ENCODE peak calls at places on chromosomes 11 and 22, in four cellular contexts. B is SK-MEL-5, H is ELF-1, K is lower leg skin. E is an unnamed sample.
A peak's percentile ranks its signal among the peaks of the same experiment; 100 is the strongest.

GRCh38 chr11:111521132-111521531 is 6.6 kb downstream of the HOATZ start:
- DNase-seq in K (no peak), H (no peak), B (no peak), E (no peak)

GRCh38 chr22:36201630-36202312 is at the start of gene APOL4:
- DNase-seq in B (no peak), H (no peak), K (peak; percentile 94), E (peak; percentile 78)

GRCh38 chr11:46342237-46342636 is 5.0 kb upstream of the DGKZ start:
- DNase-seq in H (no peak), B (no peak), K (no peak), E (no peak)

GRCh38 chr22:24208012-24208749 is 26.9 kb downstream of the SUSD2 start:
- DNase-seq in H (no peak), K (peak; percentile 84), B (peak; percentile 62), E (peak; percentile 85)

GRCh38 chr11:127919206-127920000 is 668.0 kb downstream of the ETS1 start:
- DNase-seq in H (no peak), B (peak; percentile 23), K (no peak), E (no peak)

GRCh38 chr11:68214173-68215086 is 1.3 kb upstream of the KMT5B start:
- DNase-seq in K (peak; percentile 89), H (peak; percentile 27), B (no peak), E (peak; percentile 74)

GRCh38 chr11:93234602-93235207 is 36.9 kb upstream of the SLC36A4 start:
- DNase-seq in K (peak; percentile 93), B (peak; percentile 77), H (peak; percentile 83), E (peak; percentile 81)

GRCh38 chr22:44520695-44521094 is 22.7 kb upstream of the RTL6 start:
- DNase-seq in H (no peak), K (no peak), B (no peak), E (no peak)

GRCh38 chr11:80155412-80156017 is 714.7 kb upstream of the TENM4 start:
- DNase-seq in K (no peak), H (peak; percentile 38), B (peak; percentile 63), E (no peak)

GRCh38 chr22:20566420-20567260 is 59.2 kb downstream of the MED15 start:
- DNase-seq in K (no peak), H (no peak), B (no peak), E (no peak)

GRCh38 chr11:131370090-131370751 is at the start of gene NTM:
- DNase-seq in K (peak; percentile 87), B (peak; percentile 7), H (peak; percentile 44), E (no peak)